ENCODE peak calls at places on chromosome 11, in ten cellular contexts. N is aorta; A is stimulated activated CD4-positive, alpha-beta T cell treated with anti-CD3 and anti-CD28 coated beads, Interleukin-15, amount 100 ng/mL, for 1 hour; I is BE2C; O is CD4-positive, alpha-beta T cell; T is neural progenitor cell; Z is stimulated activated CD8-positive, alpha-beta memory T cell treated with anti-CD3 and anti-CD28 coated beads, Interleukin-2, amount 100 ng/mL, for 48 hours; L is anterior cingulate cortex; K is naive thymus-derived CD8-positive, alpha-beta T cell; J is lower leg skin. M is an unnamed sample.

GRCh38 chr11:87463486-87464102 is 425.9 kb downstream of the TMEM135 start:
- DNase-seq in Z (no peak), J (no peak), K (no peak), O (no peak), A (no peak), N (no peak), T (peak), I (no peak), L (no peak), M (peak)

GRCh38 chr11:26947379-26947844 is 46.5 kb upstream of the FIBIN start:
- DNase-seq in I (no peak), L (no peak), J (no peak), K (no peak), N (peak), Z (no peak), A (no peak), T (no peak), O (no peak), M (peak)

GRCh38 chr11:6703247-6704063 is 20.3 kb upstream of the MRPL17 start:
- DNase-seq in L (peak), O (no peak), A (no peak), J (no peak), Z (no peak), K (peak), N (peak), I (peak), T (peak), M (peak)

GRCh38 chr11:15195454-15196200 is 80.9 kb downstream of the INSC start:
- DNase-seq in L (no peak), Z (no peak), J (no peak), N (no peak), I (no peak), K (no peak), O (no peak), T (no peak), A (no peak), M (peak)

GRCh38 chr11:37107415-37107814 is 509.4 kb upstream of the RAG2 start:
- DNase-seq in T (no peak), O (no peak), A (no peak), I (no peak), N (no peak), Z (no peak), J (no peak), L (no peak), K (no peak), M (no peak)

GRCh38 chr11:117750916-117751773 is 45.9 kb downstream of the DSCAML1 start:
- DNase-seq in N (no peak), Z (no peak), K (no peak), O (no peak), T (no peak), J (no peak), L (no peak), A (no peak), I (no peak), M (no peak)

GRCh38 chr11:118834428-118835028 is 43.6 kb upstream of the DDX6 start:
- DNase-seq in N (no peak), J (peak), O (no peak), L (no peak), A (no peak), T (no peak), K (peak), I (no peak), Z (no peak), M (no peak)

GRCh38 chr11:45884596-45885185 is 760 bp upstream of the MAPK8IP1 start:
- DNase-seq in N (no peak), Z (no peak), A (no peak), O (no peak), J (no peak), I (no peak), L (no peak), K (no peak), T (no peak), M (no peak)

GRCh38 chr11:131615611-131616010 is 245.2 kb downstream of the NTM start:
- DNase-seq in N (no peak), Z (no peak), K (no peak), A (no peak), T (no peak), I (no peak), L (no peak), J (no peak), O (no peak), M (no peak)

GRCh38 chr11:76792505-76793264 is 9.5 kb downstream of the TSKU start:
- DNase-seq in I (no peak), O (no peak), J (peak), L (no peak), K (no peak), A (no peak), N (no peak), Z (no peak), T (no peak), M (no peak)

GRCh38 chr11:20566591-20567434 is 32.6 kb upstream of the SLC6A5 start:
- DNase-seq in L (no peak), K (no peak), J (no peak), Z (no peak), N (peak), A (no peak), O (no peak), I (no peak), T (no peak), M (no peak)

GRCh38 chr11:78168539-78169477 is 19.6 kb downstream of the KCTD21 start:
- DNase-seq in T (no peak), J (peak), N (peak), Z (no peak), L (no peak), O (no peak), I (peak), A (no peak), K (no peak), M (no peak)

GRCh38 chr11:59204736-59205135 is 8.0 kb downstream of the MPEG1 start:
- DNase-seq in Z (no peak), J (no peak), N (no peak), L (no peak), O (no peak), I (no peak), K (no peak), T (no peak), A (no peak), M (peak)

GRCh38 chr11:106463796-106464201 is 386.3 kb downstream of the AASDHPPT start:
- DNase-seq in Z (no peak), O (no peak), N (no peak), T (no peak), J (no peak), L (no peak), K (no peak), I (no peak), A (no peak), M (no peak)

GRCh38 chr11:72227316-72228228 is 3.0 kb downstream of the INPPL1 start:
- DNase-seq in N (peak), K (no peak), T (no peak), L (no peak), J (peak), I (no peak), A (no peak), O (no peak), Z (no peak), M (no peak)

GRCh38 chr11:86610559-86611341 is 61.7 kb downstream of the ME3 start:
- DNase-seq in L (no peak), O (no peak), Z (no peak), A (no peak), K (no peak), N (no peak), J (no peak), T (peak), I (peak), M (peak)

GRCh38 chr11:43644626-43645299 is 35.8 kb upstream of the HSD17B12 start:
- DNase-seq in L (no peak), J (no peak), A (no peak), O (no peak), K (no peak), T (no peak), Z (no peak), I (no peak), N (no peak), M (no peak)

GRCh38 chr11:61264795-61265194 is 23.8 kb downstream of the PGA5 start:
- DNase-seq in Z (no peak), T (no peak), J (no peak), K (no peak), N (no peak), A (no peak), I (no peak), O (no peak), L (no peak), M (no peak)

GRCh38 chr11:72136677-72137255 is 1.2 kb downstream of the FOLR3 start:
- DNase-seq in I (no peak), L (no peak), N (no peak), K (no peak), A (no peak), O (no peak), J (no peak), Z (no peak), T (no peak), M (no peak)

GRCh38 chr11:11731311-11732083 is 109.7 kb upstream of the GALNT18 start:
- DNase-seq in K (no peak), O (no peak), T (no peak), J (no peak), A (no peak), L (peak), Z (no peak), N (no peak), I (no peak), M (peak)

GRCh38 chr11:111555255-111555654 is 14.7 kb downstream of the LAYN start:
- DNase-seq in J (no peak), O (no peak), K (no peak), T (no peak), Z (no peak), L (no peak), I (no peak), A (no peak), N (no peak), M (no peak)

GRCh38 chr11:120441592-120441991 is 70.0 kb upstream of the GRIK4 start:
- DNase-seq in O (no peak), A (no peak), L (no peak), K (no peak), I (no peak), Z (no peak), T (no peak), J (no peak), N (no peak), M (no peak)

GRCh38 chr11:64590763-64591221 is at the start of gene SLC22A12:
- DNase-seq in J (no peak), I (no peak), K (no peak), O (no peak), L (no peak), A (no peak), N (peak), T (no peak), Z (no peak), M (no peak)

GRCh38 chr11:19868281-19868821 is 155.7 kb downstream of the NAV2 start:
- DNase-seq in T (no peak), K (no peak), N (peak), J (no peak), A (no peak), I (peak), Z (no peak), L (peak), O (no peak), M (peak)

GRCh38 chr11:132438418-132438817 is 1068.0 kb downstream of the NTM start:
- DNase-seq in Z (no peak), L (no peak), I (no peak), J (no peak), O (no peak), K (no peak), N (no peak), T (no peak), A (no peak), M (no peak)

GRCh38 chr11:91173701-91174100 is 950.9 kb upstream of the CHORDC1 start:
- DNase-seq in A (no peak), J (no peak), I (no peak), N (no peak), L (no peak), T (no peak), Z (no peak), K (no peak), O (no peak), M (peak)

GRCh38 chr11:70212227-70212811 is 9.2 kb downstream of the FADD start:
- DNase-seq in I (no peak), Z (no peak), T (no peak), K (no peak), N (peak), O (no peak), A (no peak), L (no peak), J (no peak), M (no peak)

GRCh38 chr11:117511981-117512448 is 184.4 kb downstream of the CEP164 start:
- DNase-seq in A (no peak), K (no peak), N (no peak), T (no peak), O (no peak), L (no peak), J (no peak), Z (no peak), I (peak), M (no peak)

GRCh38 chr11:97611345-97611744 is 1221.5 kb downstream of the JRKL start:
- DNase-seq in J (no peak), K (no peak), O (no peak), L (no peak), Z (no peak), I (no peak), T (no peak), N (no peak), A (no peak), M (no peak)

GRCh38 chr11:27717377-27717776 is 17.1 kb upstream of the BDNF start:
- DNase-seq in O (no peak), N (no peak), K (no peak), Z (no peak), A (no peak), L (no peak), I (no peak), J (no peak), T (no peak), M (peak)

GRCh38 chr11:92302766-92303165 is 78.1 kb downstream of the FAT3 start:
- DNase-seq in I (no peak), T (no peak), O (no peak), N (no peak), J (no peak), K (no peak), Z (no peak), A (no peak), L (no peak), M (no peak)

GRCh38 chr11:79403839-79404238 is 37.0 kb downstream of the TENM4 start:
- DNase-seq in Z (no peak), T (no peak), J (no peak), O (no peak), L (no peak), N (no peak), I (no peak), K (no peak), A (no peak), M (no peak)

GRCh38 chr11:26931248-26931631 is 62.7 kb upstream of the FIBIN start:
- DNase-seq in L (no peak), T (no peak), J (no peak), N (no peak), K (no peak), A (no peak), I (no peak), O (no peak), Z (no peak), M (no peak)

M was measured in HT1080.